ENCODE peak calls at places on chromosomes 7 and 10, in six cellular contexts. F is colonic mucosa, Q is Panc1, U is esophagus squamous epithelium, J is fibroblast of lung, E is left ventricle myocardium inferior. X is an unnamed sample. For H3K4me1, the result is how much of the 10 kb centered on the place peaks cover.

GRCh38 chr7:124765401-124766352 is at the start of gene GPR37:
- DNase-seq in F (peak), Q (no peak), U (peak), J (peak), E (no peak), X (peak)

GRCh38 chr10:121598261-121599249 is at the start of gene FGFR2:
- DNase-seq in F (peak), Q (no peak), U (no peak), J (peak), E (peak), X (no peak)

GRCh38 chr7:108261560-108262255 is 131.5 kb upstream of the LAMB4 start:
- DNase-seq in F (no peak), Q (no peak), U (no peak), J (no peak), E (no peak), X (no peak)

GRCh38 chr7:39219869-39220268 is 242.2 kb downstream of the POU6F2 start:
- DNase-seq in F (no peak), Q (no peak), U (no peak), J (no peak), E (no peak), X (no peak)

GRCh38 chr7:47180268-47180826 is 401.6 kb downstream of the TNS3 start:
- DNase-seq in F (peak), Q (peak), U (no peak), J (peak), E (peak), X (peak)

GRCh38 chr10:65518379-65518778 is 1407.5 kb upstream of the LRRTM3 start:
- DNase-seq in F (no peak), Q (no peak), U (no peak), J (peak), E (no peak), X (peak)

GRCh38 chr7:15625456-15625855 is 61.0 kb downstream of the MEOX2 start:
- DNase-seq in F (no peak), Q (peak), U (no peak), J (peak), E (no peak), X (no peak)

GRCh38 chr10:112379635-112380296 is 5.8 kb downstream of the ACSL5 start:
- DNase-seq in F (no peak), Q (no peak), U (no peak), J (peak), E (no peak), X (no peak)

GRCh38 chr10:86642499-86642898 is 11.8 kb upstream of the OPN4 start:
- DNase-seq in F (no peak), Q (no peak), U (no peak), J (peak), E (no peak), X (peak)

GRCh38 chr10:128307819-128308218 is 181.6 kb upstream of the MKI67 start:
- DNase-seq in F (no peak), Q (no peak), U (no peak), J (no peak), E (no peak), X (no peak)

GRCh38 chr10:86863443-86863842 is 94.0 kb downstream of the MMRN2 start:
- DNase-seq in F (no peak), Q (no peak), U (no peak), J (no peak), E (no peak), X (no peak)

GRCh38 chr10:26480909-26481703 is 43.0 kb downstream of the APBB1IP start:
- DNase-seq in F (no peak), Q (no peak), U (no peak), J (no peak), E (no peak), X (no peak)

DNA sequence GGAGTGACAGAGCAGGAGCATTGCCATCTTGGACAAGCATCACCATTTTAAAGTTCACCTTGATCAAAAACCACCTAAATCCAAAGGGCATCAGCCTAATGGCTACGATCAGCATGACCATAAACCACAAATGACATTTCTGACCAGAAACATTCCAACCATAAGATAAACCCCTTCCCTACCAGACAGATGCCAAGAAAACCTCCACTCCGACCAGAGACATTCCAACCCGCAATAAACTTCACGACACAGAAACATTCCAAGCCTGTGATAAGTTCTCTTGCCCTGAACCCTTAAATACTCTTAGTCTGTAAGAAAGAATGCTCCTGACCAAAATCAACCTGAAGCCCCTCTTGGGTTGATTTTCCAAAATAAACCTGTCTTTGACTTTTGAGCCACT is 606.9 kb downstream of the POM121L12 start:
- DNase-seq in F (no peak), Q (no peak), U (no peak), J (peak), E (no peak), X (no peak)
- H3K4me1 ChIP-seq in F (under half), Q (under half), U (under half), J (under half), E (under half), X (under half)

GRCh38 chr10:67659497-67659896 is 36.5 kb downstream of the CTNNA3 start:
- DNase-seq in F (no peak), Q (no peak), U (no peak), J (no peak), E (no peak), X (no peak)

GRCh38 chr10:67663449-67664087 is 32.4 kb downstream of the CTNNA3 start:
- DNase-seq in F (no peak), Q (no peak), U (no peak), J (no peak), E (no peak), X (no peak)

GRCh38 chr10:67662415-67662814 is 33.6 kb downstream of the CTNNA3 start:
- DNase-seq in F (no peak), Q (no peak), U (no peak), J (no peak), E (no peak), X (no peak)

DNA sequence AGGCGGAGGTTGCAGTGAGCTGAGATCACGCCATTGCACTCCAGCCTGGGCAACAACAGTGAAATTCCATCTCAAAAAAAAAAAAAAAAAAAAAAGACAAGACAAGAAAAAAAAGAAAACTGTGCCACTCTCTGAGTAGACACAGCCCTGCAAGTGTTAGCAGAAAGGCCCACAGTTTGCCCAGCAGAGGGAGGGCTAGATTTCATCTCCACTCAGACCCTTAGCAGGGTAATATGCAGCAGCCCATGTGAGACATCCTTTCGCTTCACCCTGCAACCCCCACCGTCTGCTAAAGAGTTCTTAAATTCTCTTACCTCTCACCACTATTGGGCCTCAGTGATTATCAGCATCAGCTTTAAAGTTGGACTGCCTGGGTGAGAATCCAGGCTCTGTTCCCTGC is 38.2 kb downstream of the CTNNA3 start:
- DNase-seq in F (no peak), Q (no peak), U (no peak), J (no peak), E (no peak), X (no peak)
- TF ChIP-seq CTCF in F (no peak), Q (no peak), U (no peak), J (no peak), E (peak), X (no peak)

DNA sequence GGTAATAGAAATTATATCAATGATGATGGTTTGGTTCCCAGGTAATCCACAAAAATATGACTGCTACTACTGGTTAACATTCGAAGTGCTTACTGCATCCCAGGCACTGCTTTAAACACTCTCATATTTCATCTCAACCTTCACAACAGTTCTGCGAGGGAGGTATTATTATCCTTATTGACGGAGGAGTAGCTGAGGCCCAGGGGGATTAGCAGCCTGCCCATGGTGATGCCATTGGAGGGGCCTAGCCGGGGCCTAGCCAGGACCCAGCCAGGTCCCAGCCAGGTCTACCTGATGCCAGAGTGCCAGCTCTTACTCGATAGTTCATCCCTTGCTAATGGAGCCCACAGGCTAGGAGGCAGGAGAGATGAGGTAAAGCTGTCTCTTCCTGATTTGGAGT is 217.1 kb downstream of the FAM107B start:
- DNase-seq in F (no peak), Q (no peak), U (no peak), J (no peak), E (no peak), X (no peak)
- H3K4me1 ChIP-seq in F (under half), Q (under half), U (under half), J (under half), E (under half), X (under half)

GRCh38 chr10:52486840-52487611 is 172.9 kb downstream of the DKK1 start:
- DNase-seq in F (no peak), Q (peak), U (no peak), J (peak), E (no peak), X (peak)

GRCh38 chr10:52484426-52485065 is 170.5 kb downstream of the DKK1 start:
- DNase-seq in F (no peak), Q (no peak), U (no peak), J (no peak), E (no peak), X (no peak)

GRCh38 chr10:52491246-52492000 is 177.3 kb downstream of the DKK1 start:
- DNase-seq in F (no peak), Q (no peak), U (no peak), J (peak), E (no peak), X (no peak)

GRCh38 chr10:52485486-52485885 is 171.4 kb downstream of the DKK1 start:
- DNase-seq in F (no peak), Q (no peak), U (no peak), J (no peak), E (no peak), X (no peak)

DNA sequence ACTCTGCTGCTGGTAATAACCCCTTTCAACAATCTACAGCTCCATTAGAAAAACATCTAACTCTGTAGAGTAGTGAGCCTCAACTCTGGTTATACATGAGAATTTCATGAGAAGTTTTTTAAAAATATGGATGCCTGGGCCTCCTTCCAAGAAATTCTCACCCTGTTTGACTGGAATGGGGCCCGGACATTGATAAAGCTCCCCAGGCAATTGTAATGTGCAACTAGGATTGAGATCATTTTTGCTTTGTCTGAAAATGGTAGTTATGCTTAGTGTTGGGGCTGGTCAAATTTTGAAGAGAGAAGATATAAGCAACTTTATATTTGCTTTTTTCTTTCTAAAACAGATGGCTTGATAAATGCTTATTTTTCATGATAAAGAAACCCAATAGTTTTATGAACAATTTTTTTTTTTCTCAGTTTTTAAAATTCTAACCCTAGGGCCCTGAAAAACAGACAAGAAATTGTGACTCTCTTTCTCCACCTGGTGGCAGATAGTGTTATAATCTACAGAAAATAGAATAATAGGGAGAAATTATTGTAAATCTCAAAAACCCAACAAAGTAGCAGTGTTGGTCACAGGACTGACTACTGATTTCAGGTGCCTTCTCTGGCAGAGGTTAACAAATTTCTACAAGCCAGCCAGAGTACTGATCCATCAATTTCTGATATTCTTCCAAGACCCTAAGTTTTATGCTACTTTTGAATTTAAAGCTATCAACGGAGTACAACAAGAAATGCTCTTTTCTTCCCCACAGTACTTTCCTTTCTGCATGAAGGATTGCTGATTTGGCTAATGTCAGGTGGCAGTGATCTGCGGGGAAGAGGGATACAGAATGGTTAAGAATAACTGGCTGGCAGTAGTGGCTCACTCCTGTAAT is 174.8 kb downstream of the DKK1 start:
- DNase-seq in F (no peak), Q (no peak), U (no peak), J (peak), E (no peak), X (peak)
- TF ChIP-seq CTCF in F (peak), Q (peak), U (peak), J (peak), E (peak), X (peak)

DNA sequence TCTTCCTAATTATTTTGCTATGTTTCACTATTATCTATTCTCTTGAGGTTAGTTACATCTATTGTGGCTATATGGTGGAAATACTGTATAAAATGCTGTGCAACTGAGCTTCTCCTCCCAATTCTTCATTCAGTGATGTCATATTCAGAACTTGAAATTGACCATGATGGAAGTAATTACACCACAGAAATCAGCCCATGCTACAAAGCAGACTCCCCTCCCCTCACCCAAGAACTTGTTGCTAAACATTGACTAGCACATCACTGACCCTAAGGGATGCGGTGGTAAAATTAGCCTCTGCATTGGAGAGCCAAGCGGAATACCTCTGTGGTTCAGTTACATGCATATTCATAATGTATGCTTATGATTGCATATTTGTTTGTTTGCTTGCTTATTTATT is 8.8 kb downstream of the CALD1 start:
- DNase-seq in F (no peak), Q (no peak), U (no peak), J (no peak), E (no peak), X (no peak)
- H3K4me1 ChIP-seq in F (under half), Q (under half), U (under half), J (under half), E (half or more), X (under half)

DNA sequence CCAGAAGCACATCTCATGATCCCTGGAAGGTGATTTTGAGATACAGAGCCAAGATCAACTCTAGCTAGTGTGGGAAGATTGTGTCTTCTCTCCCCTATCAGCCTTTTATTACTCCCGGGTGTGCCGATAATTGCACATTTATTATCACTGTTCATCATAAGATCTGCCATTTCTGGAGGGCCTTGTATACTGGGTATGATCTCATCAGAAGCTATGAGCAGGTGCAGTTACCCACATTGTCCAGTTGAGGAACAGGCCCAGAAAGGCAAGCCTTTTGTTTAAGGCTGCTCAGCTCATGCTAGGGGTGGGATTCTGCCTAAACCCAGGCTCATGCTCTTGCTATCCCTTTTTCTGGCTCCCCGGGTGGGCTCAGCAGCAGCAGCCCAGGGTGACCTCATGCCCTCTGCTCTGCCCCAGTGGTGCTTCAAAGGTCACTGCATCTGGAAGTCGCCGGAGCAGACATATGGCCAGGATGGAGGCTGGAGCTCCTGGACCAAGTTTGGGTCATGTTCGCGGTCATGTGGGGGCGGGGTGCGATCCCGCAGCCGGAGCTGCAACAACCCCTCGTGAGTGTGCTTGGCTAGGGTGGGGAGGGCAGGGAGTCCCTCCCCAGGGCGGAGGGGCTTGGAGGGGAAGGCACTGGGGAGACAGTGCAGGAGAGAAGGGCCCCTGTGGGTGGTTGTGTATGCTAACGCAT is 46.6 kb downstream of the TBATA start:
- DNase-seq in F (no peak), Q (no peak), U (no peak), J (no peak), E (peak), X (no peak)
- TF ChIP-seq CTCF in F (no peak), Q (no peak), U (no peak), J (no peak), E (no peak), X (no peak)